ENCODE peak calls at places on chromosomes 3 and 15, in five cellular contexts. One of them, this sample, is unnamed.

GRCh38 chr3:185216587-185216918 is 37.3 kb downstream of the EHHADH start:
- DNase-seq in mesothelial cell of epicardium: no peak
- DNase-seq in GM10248: no peak
- DNase-seq in progenitor cell of endocrine pancreas: no peak
- DNase-seq in ovary: no peak
- DNase-seq in this sample: no peak

GRCh38 chr3:185711255-185711870 is 113.5 kb downstream of the IGF2BP2 start:
- DNase-seq in mesothelial cell of epicardium: no peak
- DNase-seq in GM10248: no peak
- DNase-seq in progenitor cell of endocrine pancreas: no peak
- DNase-seq in ovary: no peak
- DNase-seq in this sample: no peak

GRCh38 chr3:48428088-48428862 is 1.6 kb downstream of the PLXNB1 start:
- DNase-seq in mesothelial cell of epicardium: no peak
- DNase-seq in GM10248: no peak
- DNase-seq in progenitor cell of endocrine pancreas: peak
- DNase-seq in ovary: peak
- DNase-seq in this sample: no peak

GRCh38 chr3:148203263-148204010 is 494.3 kb upstream of the AGTR1 start:
- DNase-seq in mesothelial cell of epicardium: no peak
- DNase-seq in GM10248: no peak
- DNase-seq in progenitor cell of endocrine pancreas: no peak
- DNase-seq in ovary: no peak
- DNase-seq in this sample: no peak

GRCh38 chr15:67109141-67110034 is 44.0 kb downstream of the SMAD3 start:
- DNase-seq in mesothelial cell of epicardium: no peak
- DNase-seq in GM10248: peak
- DNase-seq in progenitor cell of endocrine pancreas: no peak
- DNase-seq in ovary: peak
- DNase-seq in this sample: peak

GRCh38 chr3:128780438-128780837 is 54.5 kb downstream of the RAB7A start:
- DNase-seq in mesothelial cell of epicardium: no peak
- DNase-seq in GM10248: no peak
- DNase-seq in progenitor cell of endocrine pancreas: no peak
- DNase-seq in ovary: no peak
- DNase-seq in this sample: no peak

GRCh38 chr3:17087509-17087908 is 202.8 kb downstream of the PLCL2 start:
- DNase-seq in mesothelial cell of epicardium: no peak
- DNase-seq in GM10248: no peak
- DNase-seq in progenitor cell of endocrine pancreas: no peak
- DNase-seq in ovary: no peak
- DNase-seq in this sample: peak

GRCh38 chr3:4588410-4588809 is 95.3 kb downstream of the ITPR1 start:
- DNase-seq in mesothelial cell of epicardium: no peak
- DNase-seq in GM10248: peak
- DNase-seq in progenitor cell of endocrine pancreas: no peak
- DNase-seq in ovary: no peak
- DNase-seq in this sample: peak

GRCh38 chr15:75599396-75599795 is 20.3 kb upstream of the PTPN9 start:
- DNase-seq in mesothelial cell of epicardium: no peak
- DNase-seq in GM10248: no peak
- DNase-seq in progenitor cell of endocrine pancreas: no peak
- DNase-seq in ovary: no peak
- DNase-seq in this sample: no peak

GRCh38 chr3:76432396-76432795 is 607.5 kb upstream of the ROBO2 start:
- DNase-seq in mesothelial cell of epicardium: no peak
- DNase-seq in GM10248: no peak
- DNase-seq in progenitor cell of endocrine pancreas: no peak
- DNase-seq in ovary: no peak
- DNase-seq in this sample: no peak

GRCh38 chr15:99435138-99435695 is 130.6 kb upstream of the MEF2A start:
- DNase-seq in mesothelial cell of epicardium: no peak
- DNase-seq in GM10248: no peak
- DNase-seq in progenitor cell of endocrine pancreas: no peak
- DNase-seq in ovary: peak
- DNase-seq in this sample: no peak

GRCh38 chr3:30319713-30320112 is 286.7 kb upstream of the TGFBR2 start:
- DNase-seq in mesothelial cell of epicardium: no peak
- DNase-seq in GM10248: no peak
- DNase-seq in progenitor cell of endocrine pancreas: no peak
- DNase-seq in ovary: no peak
- DNase-seq in this sample: peak

GRCh38 chr15:101361418-101361817 is 66.4 kb upstream of the SNRPA1 start:
- DNase-seq in mesothelial cell of epicardium: no peak
- DNase-seq in GM10248: no peak
- DNase-seq in progenitor cell of endocrine pancreas: no peak
- DNase-seq in ovary: no peak
- DNase-seq in this sample: peak

GRCh38 chr3:139295040-139295439 is 48.8 kb upstream of the MRPS22 start:
- DNase-seq in mesothelial cell of epicardium: no peak
- DNase-seq in GM10248: no peak
- DNase-seq in progenitor cell of endocrine pancreas: no peak
- DNase-seq in ovary: no peak
- DNase-seq in this sample: no peak

GRCh38 chr15:35958021-35958420 is 412.1 kb upstream of the DPH6 start:
- DNase-seq in mesothelial cell of epicardium: no peak
- DNase-seq in GM10248: no peak
- DNase-seq in progenitor cell of endocrine pancreas: no peak
- DNase-seq in ovary: no peak
- DNase-seq in this sample: no peak

GRCh38 chr3:100425321-100425720 is 24.0 kb downstream of the LNP1 start:
- DNase-seq in mesothelial cell of epicardium: no peak
- DNase-seq in GM10248: no peak
- DNase-seq in progenitor cell of endocrine pancreas: no peak
- DNase-seq in ovary: no peak
- DNase-seq in this sample: no peak

GRCh38 chr3:15051531-15051930 is 13.6 kb downstream of the MRPS25 start:
- DNase-seq in mesothelial cell of epicardium: no peak
- DNase-seq in GM10248: peak
- DNase-seq in progenitor cell of endocrine pancreas: peak
- DNase-seq in ovary: no peak
- DNase-seq in this sample: peak

GRCh38 chr15:75232826-75233503 is 25.2 kb upstream of the GOLGA6C start:
- DNase-seq in mesothelial cell of epicardium: no peak
- DNase-seq in GM10248: peak
- DNase-seq in progenitor cell of endocrine pancreas: no peak
- DNase-seq in ovary: no peak
- DNase-seq in this sample: no peak

GRCh38 chr3:31941230-31941632 is 39.8 kb downstream of the OSBPL10 start:
- DNase-seq in mesothelial cell of epicardium: no peak
- DNase-seq in GM10248: no peak
- DNase-seq in progenitor cell of endocrine pancreas: no peak
- DNase-seq in ovary: no peak
- DNase-seq in this sample: no peak

GRCh38 chr3:45506751-45507391 is 87.7 kb upstream of the LIMD1 start:
- DNase-seq in mesothelial cell of epicardium: no peak
- DNase-seq in GM10248: no peak
- DNase-seq in progenitor cell of endocrine pancreas: no peak
- DNase-seq in ovary: no peak
- DNase-seq in this sample: no peak

GRCh38 chr3:23811117-23811487 is 5.3 kb downstream of the UBE2E1 start:
- DNase-seq in mesothelial cell of epicardium: no peak
- DNase-seq in GM10248: no peak
- DNase-seq in progenitor cell of endocrine pancreas: no peak
- DNase-seq in ovary: no peak
- DNase-seq in this sample: no peak

GRCh38 chr15:45242289-45242688 is 9.7 kb upstream of the SLC28A2 start:
- DNase-seq in mesothelial cell of epicardium: no peak
- DNase-seq in GM10248: no peak
- DNase-seq in progenitor cell of endocrine pancreas: no peak
- DNase-seq in ovary: no peak
- DNase-seq in this sample: peak

GRCh38 chr3:5384557-5384956 is 197.1 kb downstream of the EDEM1 start:
- DNase-seq in mesothelial cell of epicardium: no peak
- DNase-seq in GM10248: no peak
- DNase-seq in progenitor cell of endocrine pancreas: no peak
- DNase-seq in ovary: no peak
- DNase-seq in this sample: no peak

DNA sequence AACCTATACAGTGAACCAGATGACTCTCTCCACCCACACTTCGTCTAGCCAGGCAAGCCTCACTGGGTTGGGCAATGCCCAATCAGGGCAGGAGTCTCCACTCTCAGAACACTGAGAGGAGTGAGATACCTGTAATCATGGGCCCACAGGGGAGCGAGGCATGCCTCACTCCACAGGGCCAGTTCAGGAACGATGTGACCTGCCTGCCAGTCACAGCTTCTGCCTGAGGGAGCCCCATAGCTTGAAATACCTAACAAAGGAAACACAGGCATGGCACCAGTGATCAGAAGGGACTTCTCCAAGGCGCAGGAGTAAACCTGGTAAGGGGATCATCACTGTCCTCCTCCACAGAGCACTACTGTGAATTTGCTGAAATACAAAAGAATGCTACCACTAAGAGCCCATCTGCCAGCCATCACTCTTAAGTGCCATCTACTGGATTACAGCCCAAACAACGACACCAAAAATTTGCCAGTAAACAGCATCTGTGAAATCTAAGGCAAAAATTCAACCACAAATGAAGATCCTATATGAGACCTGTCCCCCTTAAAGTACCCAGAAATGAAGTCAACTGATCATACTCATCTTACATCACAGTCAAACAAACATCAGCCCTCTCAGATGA is 689.9 kb upstream of the SEMA6D start:
- DNase-seq in mesothelial cell of epicardium: no peak
- DNase-seq in GM10248: no peak
- DNase-seq in progenitor cell of endocrine pancreas: no peak
- DNase-seq in ovary: no peak
- DNase-seq in this sample: no peak
- TF ChIP-seq CTCF in mesothelial cell of epicardium: no peak
- TF ChIP-seq CTCF in GM10248: no peak
- TF ChIP-seq CTCF in progenitor cell of endocrine pancreas: no peak
- TF ChIP-seq CTCF in ovary: no peak
- TF ChIP-seq CTCF in this sample: no peak

GRCh38 chr15:69577397-69577796 is 124.8 kb downstream of the RPLP1 start:
- DNase-seq in mesothelial cell of epicardium: no peak
- DNase-seq in GM10248: no peak
- DNase-seq in progenitor cell of endocrine pancreas: no peak
- DNase-seq in ovary: no peak
- DNase-seq in this sample: no peak

GRCh38 chr15:69576035-69576526 is 123.5 kb downstream of the RPLP1 start:
- DNase-seq in mesothelial cell of epicardium: no peak
- DNase-seq in GM10248: peak
- DNase-seq in progenitor cell of endocrine pancreas: no peak
- DNase-seq in ovary: no peak
- DNase-seq in this sample: peak

GRCh38 chr15:69578252-69578651 is 125.6 kb downstream of the RPLP1 start:
- DNase-seq in mesothelial cell of epicardium: no peak
- DNase-seq in GM10248: no peak
- DNase-seq in progenitor cell of endocrine pancreas: no peak
- DNase-seq in ovary: no peak
- DNase-seq in this sample: no peak

GRCh38 chr15:69575387-69575786 is 122.8 kb downstream of the RPLP1 start:
- DNase-seq in mesothelial cell of epicardium: no peak
- DNase-seq in GM10248: no peak
- DNase-seq in progenitor cell of endocrine pancreas: no peak
- DNase-seq in ovary: no peak
- DNase-seq in this sample: no peak

DNA sequence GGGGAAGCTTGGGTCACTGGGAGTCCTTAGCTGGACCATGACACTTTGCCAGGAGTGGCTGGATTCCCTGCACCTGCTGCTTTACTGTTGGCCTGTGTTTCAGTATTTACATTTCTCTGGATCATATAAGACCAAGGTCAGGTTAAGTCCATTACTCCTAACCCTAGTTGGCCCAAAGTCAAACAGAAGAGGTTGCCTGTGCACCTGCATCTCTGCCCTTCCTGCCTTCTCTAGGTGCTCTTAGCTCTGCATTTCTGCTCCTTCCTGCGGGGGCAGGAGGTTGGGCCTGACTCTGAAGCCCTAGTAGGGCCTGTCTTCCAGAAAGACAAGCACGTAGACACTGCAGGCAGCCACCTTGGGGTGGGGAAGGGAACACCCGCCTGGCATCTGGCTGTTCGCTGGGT is 124.3 kb downstream of the RPLP1 start:
- DNase-seq in mesothelial cell of epicardium: no peak
- DNase-seq in GM10248: no peak
- DNase-seq in progenitor cell of endocrine pancreas: no peak
- DNase-seq in ovary: no peak
- DNase-seq in this sample: peak
- TF ChIP-seq CTCF in mesothelial cell of epicardium: no peak
- TF ChIP-seq CTCF in GM10248: no peak
- TF ChIP-seq CTCF in progenitor cell of endocrine pancreas: no peak
- TF ChIP-seq CTCF in ovary: no peak
- TF ChIP-seq CTCF in this sample: no peak

GRCh38 chr15:57862761-57863160 is 156.2 kb downstream of the POLR2M start:
- DNase-seq in mesothelial cell of epicardium: no peak
- DNase-seq in GM10248: no peak
- DNase-seq in progenitor cell of endocrine pancreas: no peak
- DNase-seq in ovary: no peak
- DNase-seq in this sample: no peak

GRCh38 chr15:57861805-57862586 is 155.5 kb downstream of the POLR2M start:
- DNase-seq in mesothelial cell of epicardium: no peak
- DNase-seq in GM10248: no peak
- DNase-seq in progenitor cell of endocrine pancreas: no peak
- DNase-seq in ovary: no peak
- DNase-seq in this sample: no peak

GRCh38 chr15:57867970-57868791 is 161.7 kb downstream of the POLR2M start:
- DNase-seq in mesothelial cell of epicardium: no peak
- DNase-seq in GM10248: no peak
- DNase-seq in progenitor cell of endocrine pancreas: no peak
- DNase-seq in ovary: no peak
- DNase-seq in this sample: peak

GRCh38 chr15:57866149-57866736 is 159.7 kb downstream of the POLR2M start:
- DNase-seq in mesothelial cell of epicardium: peak
- DNase-seq in GM10248: peak
- DNase-seq in progenitor cell of endocrine pancreas: peak
- DNase-seq in ovary: no peak
- DNase-seq in this sample: peak

GRCh38 chr15:57865294-57865693 is 158.8 kb downstream of the POLR2M start:
- DNase-seq in mesothelial cell of epicardium: no peak
- DNase-seq in GM10248: peak
- DNase-seq in progenitor cell of endocrine pancreas: no peak
- DNase-seq in ovary: no peak
- DNase-seq in this sample: peak
- TF ChIP-seq CTCF in mesothelial cell of epicardium: peak
- TF ChIP-seq CTCF in GM10248: peak
- TF ChIP-seq CTCF in progenitor cell of endocrine pancreas: peak
- TF ChIP-seq CTCF in ovary: no peak
- TF ChIP-seq CTCF in this sample: no peak

DNA sequence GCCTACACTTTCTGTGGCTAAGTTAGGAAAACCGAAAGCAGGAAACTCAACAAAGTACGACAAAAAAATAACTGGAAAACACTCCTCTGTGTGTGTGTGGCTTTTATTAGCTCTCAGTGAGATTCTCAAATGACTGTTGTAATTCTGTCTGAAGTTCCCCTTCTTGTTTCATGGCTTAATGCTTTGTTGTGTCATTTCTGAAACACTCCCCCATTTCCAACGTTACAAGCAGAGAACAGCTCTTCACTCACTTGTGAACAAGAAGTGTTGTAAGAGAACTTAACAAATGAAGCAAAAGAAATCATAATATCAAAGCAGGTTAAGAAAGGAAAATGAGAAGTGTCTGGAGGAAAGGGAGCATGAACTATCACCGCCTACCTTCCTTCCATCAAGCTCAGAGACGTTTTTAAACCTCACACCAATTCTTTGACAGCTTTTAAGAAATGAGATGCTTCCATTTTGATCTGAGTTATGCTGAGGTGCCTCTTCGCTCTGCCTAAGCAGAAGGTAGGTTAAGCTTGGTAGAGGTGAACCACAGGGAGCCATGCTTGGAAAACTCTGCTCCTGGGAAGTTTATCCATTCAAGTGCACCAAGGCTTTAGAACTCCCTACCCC is 12.4 kb upstream of the SEC62 start:
- DNase-seq in mesothelial cell of epicardium: no peak
- DNase-seq in GM10248: peak
- DNase-seq in progenitor cell of endocrine pancreas: no peak
- DNase-seq in ovary: no peak
- DNase-seq in this sample: no peak
- TF ChIP-seq CTCF in mesothelial cell of epicardium: no peak
- TF ChIP-seq CTCF in GM10248: no peak
- TF ChIP-seq CTCF in progenitor cell of endocrine pancreas: no peak
- TF ChIP-seq CTCF in ovary: no peak
- TF ChIP-seq CTCF in this sample: no peak

This sample was measured in activated CD8-positive, alpha-beta T cell treated with anti-CD3 and anti-CD28 coated beads for 36 hours.